ENCODE peak calls at places on chromosomes 13 and 19, in four cellular contexts. I is astrocyte; J is effector memory CD4-positive, alpha-beta T cell; M is aorta. E is an unnamed sample.
A peak's percentile ranks its signal among the peaks of the same experiment; 100 is the strongest.

GRCh38 chr13:67328895-67329294 is 98.8 kb upstream of the PCDH9 start:
- DNase-seq in I (no peak), J (no peak), M (no peak), E (no peak)

GRCh38 chr19:57850553-57851017 is 926 bp downstream of the ZNF587 start:
- DNase-seq in I (peak; percentile 76), J (no peak), M (no peak), E (peak; percentile 85)

GRCh38 chr19:38304866-38305429 is 897 bp downstream of the C19orf33 start:
- DNase-seq in I (no peak), J (no peak), M (no peak), E (peak; percentile 83)

GRCh38 chr13:46554971-46555370 is 2.0 kb downstream of the LRCH1 start:
- DNase-seq in I (no peak), J (no peak), M (no peak), E (no peak)

GRCh38 chr19:3403489-3404323 is 37.3 kb downstream of the NFIC start:
- DNase-seq in I (peak; percentile 92), J (no peak), M (peak; percentile 97), E (no peak)

GRCh38 chr13:21232196-21232595 is 55.7 kb downstream of the MRPL57 start:
- DNase-seq in I (no peak), J (no peak), M (no peak), E (no peak)

GRCh38 chr19:15280048-15280725 is 47.9 kb upstream of the EPHX3 start:
- DNase-seq in I (no peak), J (no peak), M (peak; percentile 4), E (no peak)

GRCh38 chr13:87827479-87827878 is 156.3 kb downstream of the SLITRK5 start:
- DNase-seq in I (peak; percentile 58), J (no peak), M (no peak), E (peak; percentile 43)

GRCh38 chr13:110340812-110341444 is 33.8 kb downstream of the COL4A2 start:
- DNase-seq in I (peak; percentile 84), J (no peak), M (peak; percentile 97), E (no peak)

GRCh38 chr13:33073338-33073737 is 57.1 kb downstream of the KL start:
- DNase-seq in I (no peak), J (no peak), M (no peak), E (no peak)

GRCh38 chr13:47017476-47017875 is 120.6 kb upstream of the HTR2A start:
- DNase-seq in I (no peak), J (no peak), M (no peak), E (no peak)

GRCh38 chr19:11293468-11294389 is 2.2 kb upstream of the TSPAN16 start:
- DNase-seq in I (peak; percentile 76), J (peak; percentile 54), M (peak; percentile 99), E (peak; percentile 90)

GRCh38 chr13:48476674-48477073 is 56.2 kb downstream of the RCBTB2 start:
- DNase-seq in I (no peak), J (no peak), M (no peak), E (no peak)

GRCh38 chr13:94333131-94333820 is 146.2 kb downstream of the DCT start:
- DNase-seq in I (no peak), J (no peak), M (no peak), E (no peak)

GRCh38 chr13:95643814-95644598 is 500 bp downstream of the DZIP1 start:
- DNase-seq in I (peak; percentile 37), J (no peak), M (peak; percentile 83), E (no peak)

GRCh38 chr19:33290956-33291622 is 11.2 kb downstream of the CEBPA start:
- DNase-seq in I (no peak), J (no peak), M (peak; percentile 50), E (peak; percentile 84)

GRCh38 chr13:78993792-78994191 is 334.8 kb upstream of the OBI1 start:
- DNase-seq in I (no peak), J (no peak), M (no peak), E (no peak)

GRCh38 chr19:51020988-51021651 is 1.6 kb upstream of the KLK10 start:
- DNase-seq in I (peak; percentile 27), J (no peak), M (peak; percentile 7), E (peak; percentile 63)

DNA sequence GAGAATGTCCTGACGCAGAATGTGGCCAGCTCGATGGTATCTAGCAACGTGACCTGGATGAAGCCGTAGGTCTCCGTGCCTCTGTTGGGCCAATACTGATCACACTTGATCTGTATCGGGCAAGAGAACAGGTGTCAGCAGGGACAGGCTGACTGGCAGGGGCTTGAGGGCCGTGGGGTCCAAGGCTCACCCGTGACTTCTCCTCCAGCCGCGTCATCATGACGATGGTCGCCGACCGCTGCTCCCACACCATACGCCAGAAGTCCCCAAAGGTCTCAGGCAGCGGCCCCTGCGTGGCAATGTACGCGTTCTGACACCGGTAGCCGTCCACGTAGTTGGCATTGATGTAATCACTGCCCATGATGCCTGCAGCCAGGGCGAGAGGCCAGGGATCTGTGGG is 126.2 kb downstream of the PTPRS start:
- DNase-seq in I (no peak), J (no peak), M (no peak), E (no peak)
- H3K36me3 ChIP-seq in I (peaks cover 40% of the 10 kb centered on the region), J (no peaks in the 10 kb centered on the region), M (peaks cover 4% of the 10 kb centered on the region), E (peaks cover 1% of the 10 kb centered on the region)

GRCh38 chr19:13016245-13016627 is 21.0 kb downstream of the NFIX start:
- DNase-seq in I (no peak), J (no peak), M (no peak), E (no peak)
- H3K4me3 ChIP-seq in I (no peak overlapping the region), J (no peak overlapping the region), M (no peak overlapping the region), E (no peak overlapping the region)

GRCh38 chr19:39840492-39840891 is 5.7 kb downstream of the FBL start:
- DNase-seq in I (no peak), J (no peak), M (no peak), E (no peak)
- H3K36me3 ChIP-seq in I (peaks cover 37% of the 10 kb centered on the region), J (peaks cover 37% of the 10 kb centered on the region), M (peaks cover 2% of the 10 kb centered on the region), E (peaks cover 24% of the 10 kb centered on the region)

GRCh38 chr13:112979406-112979902 is 10.4 kb downstream of the MCF2L start:
- DNase-seq in I (no peak), J (no peak), M (no peak), E (no peak)
- H3K4me3 ChIP-seq in I (no peak overlapping the region), J (no peak overlapping the region), M (no peak overlapping the region), E (no peak overlapping the region)

DNA sequence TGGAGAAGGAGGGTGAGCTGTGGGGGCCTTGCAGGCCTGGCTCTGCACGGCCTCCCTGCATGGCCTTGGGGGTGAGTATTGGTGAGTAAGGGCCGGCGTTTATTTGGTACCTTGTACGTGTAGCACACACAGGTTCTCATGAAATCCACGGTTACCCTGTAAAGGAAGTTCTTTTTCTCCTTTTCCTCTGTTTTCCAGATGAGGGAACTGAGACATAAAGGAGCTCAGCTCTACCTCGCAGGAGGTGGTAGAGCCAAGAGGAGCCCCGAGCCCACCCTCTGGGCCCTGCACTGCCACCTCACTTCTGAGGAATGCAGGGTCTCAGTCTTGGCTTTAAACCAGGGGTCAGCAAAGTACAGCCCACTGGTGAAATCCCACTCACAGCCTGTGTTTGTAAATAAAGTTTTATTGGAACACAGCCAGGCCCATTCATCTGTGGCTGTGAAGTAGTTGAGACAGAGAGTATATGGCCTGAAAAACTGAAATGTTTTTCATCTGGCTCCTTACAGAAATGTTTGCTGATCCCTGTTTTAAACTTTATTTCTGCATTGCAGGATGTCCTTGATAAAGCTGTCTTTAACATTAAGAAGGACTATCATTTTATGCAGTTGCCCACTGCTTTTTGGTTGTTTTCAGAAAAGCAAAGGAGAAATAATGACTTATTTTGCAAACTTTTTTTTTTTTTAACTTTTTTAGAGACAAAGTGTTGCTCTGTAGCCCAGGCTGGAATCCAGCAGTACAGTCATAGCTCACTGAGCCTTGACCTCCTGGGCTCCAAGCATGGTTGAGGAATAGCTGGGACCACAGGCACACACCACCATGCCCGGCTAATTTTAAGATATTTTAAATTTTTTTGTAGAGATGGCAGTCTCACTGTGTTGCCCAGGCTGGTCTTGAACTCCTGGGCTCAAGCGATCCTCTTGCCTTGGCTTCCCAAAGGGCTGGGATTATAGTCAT is 6.4 kb downstream of the EPN1 start:
- DNase-seq in I (peak; percentile 22), J (no peak), M (no peak), E (no peak)
- H3K36me3 ChIP-seq in I (peaks cover 4% of the 10 kb centered on the region), J (peaks cover 60% of the 10 kb centered on the region), M (no peaks in the 10 kb centered on the region), E (peaks cover 42% of the 10 kb centered on the region)

GRCh38 chr19:18562086-18562485 is 4.4 kb downstream of the KXD1 start:
- DNase-seq in I (peak; percentile 47), J (no peak), M (peak; percentile 91), E (no peak)
- H3K4me3 ChIP-seq in I (no peak overlapping the region), J (no peak overlapping the region), M (no peak overlapping the region), E (no peak overlapping the region)

DNA sequence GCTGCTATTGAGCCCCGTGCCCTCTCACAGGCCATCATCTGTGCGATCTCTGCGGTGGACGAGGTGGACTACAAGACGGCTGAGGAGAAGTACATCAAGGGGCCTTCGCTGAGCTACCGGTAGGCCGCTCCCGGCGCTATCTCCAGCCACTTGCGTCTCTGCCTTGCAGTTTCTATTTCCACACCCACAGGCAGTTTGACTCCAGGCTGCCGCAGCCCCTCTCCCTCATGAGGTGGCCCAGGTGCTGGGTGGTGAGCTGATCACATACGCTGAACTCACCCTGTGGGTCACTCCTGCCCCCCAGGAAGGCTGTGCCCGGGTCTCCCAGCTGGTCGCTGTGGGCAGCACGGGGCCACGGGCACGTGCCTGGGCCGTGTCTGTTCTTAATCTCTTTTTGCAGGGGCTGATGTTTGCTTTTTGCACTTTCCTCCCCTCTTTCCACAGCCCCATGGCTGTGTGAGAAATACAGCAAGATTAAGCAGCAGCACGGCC is 10.6 kb upstream of the NDUFS7 start:
- DNase-seq in I (no peak), J (no peak), M (no peak), E (no peak)
- H3K36me3 ChIP-seq in I (peaks cover 7% of the 10 kb centered on the region), J (peaks cover 11% of the 10 kb centered on the region), M (peaks cover 2% of the 10 kb centered on the region), E (peaks cover 19% of the 10 kb centered on the region)

GRCh38 chr13:75455962-75456361 is 26.0 kb downstream of the TBC1D4 start:
- DNase-seq in I (no peak), J (no peak), M (no peak), E (no peak)

GRCh38 chr13:75447493-75447892 is 34.5 kb downstream of the TBC1D4 start:
- DNase-seq in I (no peak), J (no peak), M (no peak), E (no peak)

GRCh38 chr13:75454497-75454896 is 27.5 kb downstream of the TBC1D4 start:
- DNase-seq in I (no peak), J (no peak), M (no peak), E (peak; percentile 78)

GRCh38 chr13:75446874-75447273 is 35.1 kb downstream of the TBC1D4 start:
- DNase-seq in I (no peak), J (no peak), M (no peak), E (no peak)

DNA sequence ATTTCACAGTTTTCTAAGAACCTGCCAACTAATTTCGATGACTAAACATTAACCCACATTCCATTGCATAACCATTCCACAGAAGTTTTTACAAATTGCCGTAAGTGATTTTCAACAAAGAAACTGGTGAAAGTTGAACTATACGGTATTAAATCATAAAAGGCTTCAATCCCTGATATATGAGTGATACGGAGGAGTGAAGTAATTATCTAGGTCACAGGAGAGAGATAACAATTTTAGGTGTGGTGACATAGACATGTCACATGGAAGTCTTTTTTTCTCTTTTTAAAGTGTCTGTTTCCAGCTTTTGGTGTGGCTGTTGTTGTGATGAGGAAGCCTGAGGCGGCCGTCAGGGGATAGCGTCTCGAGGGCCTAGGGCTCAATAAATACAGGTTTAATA is 29.4 kb downstream of the TBC1D4 start:
- DNase-seq in I (peak; percentile 61), J (no peak), M (no peak), E (peak; percentile 56)
- H3K4me3 ChIP-seq in I (no peak overlapping the region), J (no peak overlapping the region), M (no peak overlapping the region), E (no peak overlapping the region)

DNA sequence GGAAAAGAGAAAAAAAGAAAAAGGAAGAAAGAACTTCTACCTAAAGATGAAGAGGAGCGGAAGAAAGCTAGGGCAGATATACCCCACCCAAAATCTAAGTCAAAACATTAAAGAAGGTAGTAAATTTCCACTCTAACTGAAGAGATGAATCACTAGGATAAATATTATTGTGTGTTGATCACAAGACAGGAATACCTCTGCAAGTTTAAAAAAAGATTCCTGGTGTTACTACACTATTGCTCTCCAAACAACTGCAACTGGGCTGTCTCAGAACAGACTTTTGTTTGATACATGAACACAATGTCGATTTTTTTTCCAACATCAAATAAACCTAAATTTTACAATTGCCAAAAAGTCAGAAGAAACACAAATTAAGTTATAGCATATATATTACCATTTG is 6.8 kb downstream of the HSPH1 start:
- DNase-seq in I (no peak), J (no peak), M (no peak), E (no peak)
- H3K36me3 ChIP-seq in I (peaks cover 55% of the 10 kb centered on the region), J (peaks cover 55% of the 10 kb centered on the region), M (no peaks in the 10 kb centered on the region), E (peaks cover 2% of the 10 kb centered on the region)